ENCODE peak calls at places on chromosomes 5 and 9, in six cellular contexts. U is GM12891, B is K562, K is GM12878, O is HepG2, X is H1. H is an unnamed sample.

GRCh38 chr9:119304566-119304965 is 64.7 kb downstream of the BRINP1 start:
- DNase-seq in U (no peak), B (no peak), K (no peak), O (no peak), X (no peak), H (no peak)

GRCh38 chr5:160359816-160360215 is 10.6 kb downstream of the C1QTNF2 start:
- DNase-seq in U (no peak), B (no peak), K (no peak), O (no peak), X (no peak), H (no peak)

GRCh38 chr9:91852801-91853347 is 97.2 kb downstream of the ROR2 start:
- DNase-seq in U (no peak), B (no peak), K (no peak), O (no peak), X (no peak), H (no peak)

GRCh38 chr9:35645736-35646582 is 4.8 kb downstream of the SIT1 start:
- DNase-seq in U (no peak), B (no peak), K (no peak), O (peak; percentile 32), X (no peak), H (peak; percentile 39)

GRCh38 chr5:38601133-38601842 is 44.8 kb upstream of the LIFR start:
- DNase-seq in U (no peak), B (peak; percentile 14), K (no peak), O (no peak), X (no peak), H (no peak)

GRCh38 chr9:81193362-81194339 is 495.7 kb downstream of the TLE1 start:
- DNase-seq in U (no peak), B (no peak), K (no peak), O (no peak), X (no peak), H (no peak)

GRCh38 chr9:5947912-5948311 is 57.2 kb downstream of the MLANA start:
- DNase-seq in U (no peak), B (peak; percentile 52), K (peak; percentile 13), O (no peak), X (no peak), H (no peak)

GRCh38 chr5:76145945-76146344 is 62.8 kb downstream of the SV2C start:
- DNase-seq in U (no peak), B (peak; percentile 54), K (no peak), O (peak; percentile 16), X (peak; percentile 13), H (no peak)

GRCh38 chr5:1246711-1247431 is 21.7 kb downstream of the SLC6A18 start:
- DNase-seq in U (no peak), B (peak; percentile 65), K (no peak), O (peak; percentile 45), X (peak; percentile 33), H (no peak)

GRCh38 chr9:3181049-3181953 is 337.4 kb upstream of the PUM3 start:
- DNase-seq in U (peak; percentile 24), B (peak; percentile 26), K (no peak), O (peak; percentile 64), X (peak; percentile 81), H (peak; percentile 18)

GRCh38 chr5:34929150-34929719 is at the start of gene DNAJC21:
- DNase-seq in U (peak; percentile 93), B (peak; percentile 99), K (peak; percentile 88), O (peak; percentile 92), X (peak; percentile 94), H (peak; percentile 91)
- TF ChIP-seq TAF1 in U (no peak), B (no peak), K (no peak), O (peak; percentile 42), X (no peak), H (no peak)

GRCh38 chr9:115117999-115118470 is at the start of gene TNC:
- DNase-seq in U (no peak), B (no peak), K (no peak), O (no peak), X (no peak), H (no peak)
- TF ChIP-seq POLR2AphosphoS5 in U (no peak), B (no peak), K (no peak), O (no peak), X (no peak), H (no peak)

GRCh38 chr9:135961277-135961705 is at the start of gene UBAC1:
- DNase-seq in U (peak; percentile 100), B (peak; percentile 98), K (peak; percentile 63), O (peak; percentile 87), X (peak; percentile 79), H (peak; percentile 100)
- TF ChIP-seq POLR2A in U (no peak), B (no peak), K (no peak), O (no peak), X (no peak), H (no peak)

DNA sequence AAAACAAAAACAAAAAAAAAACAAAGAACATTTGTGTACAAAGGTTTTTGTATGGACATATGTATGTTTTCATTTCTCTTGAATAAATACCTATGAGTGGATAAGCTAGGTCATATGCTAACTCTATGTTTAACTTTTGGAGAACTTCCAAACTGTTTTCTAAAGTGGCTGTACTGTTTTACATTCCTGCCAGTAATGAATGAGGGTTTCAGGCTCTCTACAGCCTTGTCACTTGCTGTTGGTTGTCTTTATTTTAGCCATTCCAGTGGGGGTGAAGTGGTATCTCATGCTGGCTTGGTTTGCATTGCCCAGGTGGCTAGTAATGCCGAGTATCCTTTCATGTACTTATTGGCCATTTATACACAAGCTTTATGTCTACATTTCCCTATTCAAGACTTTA is 9.1 kb upstream of the TRIO start:
- DNase-seq in U (no peak), B (no peak), K (no peak), O (no peak), X (no peak), H (no peak)
- TF ChIP-seq TAF1 in U (no peak), B (no peak), K (no peak), O (no peak), X (no peak), H (no peak)

DNA sequence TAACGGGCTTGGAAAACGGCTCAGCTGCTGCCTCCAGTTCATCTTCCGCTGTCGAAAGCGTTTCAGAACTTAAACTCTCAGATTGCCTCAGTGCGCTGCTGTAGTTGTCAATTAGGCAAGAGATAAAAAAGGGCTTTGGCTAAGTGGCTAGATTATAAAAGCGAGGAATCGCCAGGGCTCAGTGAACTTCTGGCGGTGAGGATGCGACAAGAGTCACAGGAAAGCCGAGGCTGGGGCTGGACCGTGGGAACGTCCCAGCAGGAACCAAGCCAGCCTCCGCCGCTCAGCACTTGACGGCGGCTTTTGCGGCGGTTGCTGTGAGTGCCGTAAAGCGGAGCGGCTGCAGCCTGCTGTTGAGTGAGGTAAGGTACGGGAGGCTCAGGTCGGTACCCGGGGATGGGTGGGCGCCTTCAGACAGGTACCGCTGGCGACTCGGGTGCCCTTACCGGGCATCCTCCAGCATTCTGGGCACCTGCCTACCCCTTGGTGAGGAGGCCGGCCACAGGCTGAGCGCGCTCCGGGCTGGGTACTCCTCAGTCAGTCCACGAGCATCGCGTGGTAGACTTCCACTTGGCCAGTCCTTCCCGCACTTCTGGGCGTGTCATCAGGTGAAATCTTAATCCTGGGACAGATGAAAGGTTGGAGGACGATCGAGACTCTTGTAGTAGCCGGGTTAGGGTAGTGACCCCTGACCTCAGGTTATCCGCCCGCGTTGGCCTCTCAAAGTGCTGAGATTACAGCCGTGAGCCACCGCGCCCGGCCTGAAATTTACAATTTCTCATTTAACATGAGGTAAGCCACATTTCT is at the start of gene FKTN:
- DNase-seq in U (peak; percentile 63), B (peak; percentile 91), K (peak; percentile 67), O (peak; percentile 73), X (peak; percentile 68), H (peak; percentile 74)
- TF ChIP-seq POLR2AphosphoS5 in U (peak; percentile 92), B (peak; percentile 45), K (peak; percentile 95), O (peak; percentile 91), X (peak; percentile 24), H (peak; percentile 79)